ENCODE peak calls at places on chromosomes 3 and 15, in five cellular contexts. Z, R, I, S and K are unnamed samples.

GRCh38 chr15:89893027-89893426 is 767 bp downstream of the AP3S2 start:
- DNase-seq in Z (no peak), R (no peak), I (no peak), S (no peak), K (no peak)

GRCh38 chr15:63997715-63998442 is 48.4 kb downstream of the DAPK2 start:
- DNase-seq in Z (peak), R (no peak), I (peak), S (no peak), K (no peak)

GRCh38 chr3:62585861-62586260 is 212.5 kb upstream of the FEZF2 start:
- DNase-seq in Z (no peak), R (no peak), I (no peak), S (no peak), K (no peak)

GRCh38 chr15:70956596-70956995 is 64.0 kb downstream of the LRRC49 start:
- DNase-seq in Z (no peak), R (no peak), I (no peak), S (no peak), K (no peak)

GRCh38 chr3:13866406-13866965 is 13.4 kb downstream of the WNT7A start:
- DNase-seq in Z (no peak), R (peak), I (no peak), S (peak), K (no peak)

GRCh38 chr15:32909431-32909830 is 191.6 kb downstream of the GREM1 start:
- DNase-seq in Z (peak), R (no peak), I (peak), S (no peak), K (peak)

GRCh38 chr3:17945799-17946381 is 203.5 kb upstream of the TBC1D5 start:
- DNase-seq in Z (no peak), R (no peak), I (no peak), S (no peak), K (no peak)

GRCh38 chr15:67832965-67833503 is 6.8 kb downstream of the RNU6-1 start:
- DNase-seq in Z (no peak), R (no peak), I (no peak), S (no peak), K (no peak)

GRCh38 chr3:114362815-114363214 is 69.0 kb downstream of the TIGIT start:
- DNase-seq in Z (no peak), R (no peak), I (peak), S (no peak), K (no peak)

GRCh38 chr3:65028024-65028423 is 340.2 kb upstream of the ADAMTS9 start:
- DNase-seq in Z (no peak), R (no peak), I (no peak), S (no peak), K (no peak)